ENCODE peak calls at places on chromosomes 5 and 9, in nine cellular contexts. T is esophagus squamous epithelium; V is mammary epithelial cell; F is hepatocyte; Y is right cardiac atrium; P is keratinocyte; O is stomach; B is CD4-positive, alpha-beta memory T cell; K is GM23338. X is an unnamed sample.

GRCh38 chr5:163964650-163965049 is 459.2 kb downstream of the MAT2B start:
- DNase-seq in T (no peak), V (no peak), F (no peak), Y (no peak), P (no peak), O (no peak), B (no peak), K (peak; percentile 9), X (no peak)

GRCh38 chr5:168714046-168714445 is 134.9 kb upstream of the PANK3 start:
- DNase-seq in T (no peak), V (peak; percentile 8), F (no peak), Y (no peak), P (no peak), O (no peak), B (no peak), K (no peak), X (no peak)

GRCh38 chr5:116546743-116547124 is 27.9 kb downstream of the SEMA6A start:
- DNase-seq in T (no peak), V (no peak), F (no peak), Y (no peak), P (no peak), O (no peak), B (no peak), K (no peak), X (no peak)

GRCh38 chr5:14342306-14342705 is 199.2 kb downstream of the TRIO start:
- DNase-seq in T (no peak), V (no peak), F (peak; percentile 44), Y (no peak), P (no peak), O (peak; percentile 26), B (no peak), K (no peak), X (no peak)

GRCh38 chr9:77750284-77750683 is 102.2 kb upstream of the GNA14 start:
- DNase-seq in T (no peak), V (no peak), F (no peak), Y (no peak), P (no peak), O (no peak), B (no peak), K (no peak), X (no peak)

GRCh38 chr9:127783111-127783621 is 2.7 kb upstream of the CDK9 start:
- DNase-seq in T (no peak), V (no peak), F (no peak), Y (peak; percentile 80), P (no peak), O (peak; percentile 57), B (peak; percentile 81), K (no peak), X (peak; percentile 58)

GRCh38 chr5:146623009-146623408 is 107.0 kb upstream of the GPR151 start:
- DNase-seq in T (no peak), V (no peak), F (no peak), Y (no peak), P (no peak), O (no peak), B (no peak), K (no peak), X (no peak)

GRCh38 chr5:151696470-151697061 is 9.9 kb upstream of the SPARC start:
- DNase-seq in T (peak; percentile 6), V (peak; percentile 75), F (peak; percentile 92), Y (peak; percentile 90), P (no peak), O (no peak), B (no peak), K (peak; percentile 46), X (peak; percentile 44)

GRCh38 chr9:36317766-36318165 is 59.5 kb upstream of the GNE start:
- DNase-seq in T (no peak), V (peak; percentile 99), F (peak; percentile 46), Y (no peak), P (peak; percentile 95), O (peak; percentile 69), B (no peak), K (peak; percentile 45), X (peak; percentile 97)

GRCh38 chr5:153594785-153595184 is 104.3 kb downstream of the GRIA1 start:
- DNase-seq in T (no peak), V (no peak), F (no peak), Y (no peak), P (no peak), O (no peak), B (no peak), K (no peak), X (no peak)

GRCh38 chr9:14258840-14259239 is 55.1 kb downstream of the NFIB start:
- DNase-seq in T (no peak), V (peak; percentile 80), F (no peak), Y (no peak), P (no peak), O (no peak), B (no peak), K (no peak), X (no peak)

GRCh38 chr9:69165581-69165980 is 8.5 kb upstream of the TJP2 start:
- DNase-seq in T (no peak), V (no peak), F (no peak), Y (no peak), P (no peak), O (no peak), B (no peak), K (no peak), X (no peak)

GRCh38 chr9:79570449-79571308 is 1.1 kb upstream of the TLE4 start:
- DNase-seq in T (peak; percentile 69), V (peak; percentile 23), F (peak; percentile 71), Y (peak; percentile 70), P (no peak), O (peak; percentile 36), B (peak; percentile 24), K (peak; percentile 89), X (peak; percentile 34)

GRCh38 chr5:35626553-35626952 is 8.9 kb downstream of the SPEF2 start:
- DNase-seq in T (no peak), V (no peak), F (no peak), Y (no peak), P (no peak), O (no peak), B (no peak), K (no peak), X (no peak)

DNA sequence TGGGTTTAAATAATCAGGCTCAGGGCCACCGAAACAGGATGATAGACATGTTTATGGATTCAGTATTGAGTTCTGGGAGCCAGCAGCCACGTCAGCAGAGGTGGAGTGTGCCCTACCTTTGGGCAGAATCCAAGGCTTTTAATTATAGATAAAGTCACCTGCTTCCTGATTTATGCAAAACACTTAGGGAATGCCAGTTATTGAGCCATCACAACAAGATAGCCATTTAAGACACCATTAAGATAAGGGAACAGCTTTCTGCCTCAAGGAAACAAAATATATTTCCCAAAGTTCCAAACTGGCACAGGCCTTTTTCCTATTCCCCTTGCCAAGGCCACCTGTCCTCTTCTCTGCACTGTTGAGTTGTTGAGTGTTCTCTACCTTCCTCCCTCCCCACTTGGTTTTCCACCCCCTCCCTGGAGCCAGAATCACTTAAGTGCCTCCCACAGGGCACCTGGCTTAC is 2.4 kb downstream of the CCL28 start:
- DNase-seq in T (no peak), V (no peak), F (no peak), Y (no peak), P (no peak), O (peak; percentile 90), B (no peak), K (no peak), X (peak; percentile 86)
- H3K27ac ChIP-seq in T (no peak overlapping the region), V (no peak overlapping the region), F (no peak overlapping the region), Y (no peak overlapping the region), P (no peak overlapping the region), O (peak overlapping the region; percentile 67), B (no peak overlapping the region), K (no peak overlapping the region), X (peak overlapping the region; percentile 94)

DNA sequence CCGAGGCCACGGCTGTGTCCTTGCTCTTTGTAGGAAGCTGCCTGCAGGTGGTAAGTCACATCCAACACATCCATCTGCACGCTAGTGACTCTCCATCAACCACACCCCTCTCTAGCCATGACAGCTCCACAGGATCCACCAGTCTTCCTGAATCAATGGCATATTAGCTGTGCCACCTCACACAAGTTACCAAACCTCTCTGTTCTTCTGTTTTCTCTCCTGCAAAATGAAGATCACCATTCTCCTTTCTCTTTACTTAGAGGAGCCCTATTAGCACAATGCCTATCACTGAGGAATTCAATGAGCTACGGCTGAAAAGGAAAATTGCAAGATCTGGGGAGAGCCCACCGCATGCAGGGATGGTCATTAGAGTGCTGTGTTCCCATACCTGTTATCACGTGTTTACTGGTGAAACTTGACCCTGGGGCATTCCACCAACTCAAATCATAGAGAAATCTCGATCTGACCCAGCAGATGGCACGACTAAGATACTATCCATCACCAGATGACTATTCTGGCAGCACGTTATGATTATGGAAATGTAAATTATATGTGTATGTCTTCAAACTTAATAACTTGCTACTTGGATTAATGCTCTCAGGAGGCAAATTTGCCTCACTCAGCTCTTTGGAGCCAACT is 20.9 kb downstream of the WHRN start:
- DNase-seq in T (no peak), V (no peak), F (no peak), Y (no peak), P (no peak), O (no peak), B (no peak), K (no peak), X (no peak)
- H3K27me3 ChIP-seq in T (no peaks in the 10 kb centered on the region), V (no peaks in the 10 kb centered on the region), F (no peaks in the 10 kb centered on the region), Y (no peaks in the 10 kb centered on the region), P (peaks cover 11% of the 10 kb centered on the region), O (no peaks in the 10 kb centered on the region), B (no peaks in the 10 kb centered on the region), K (no peaks in the 10 kb centered on the region), X (no peaks in the 10 kb centered on the region)

DNA sequence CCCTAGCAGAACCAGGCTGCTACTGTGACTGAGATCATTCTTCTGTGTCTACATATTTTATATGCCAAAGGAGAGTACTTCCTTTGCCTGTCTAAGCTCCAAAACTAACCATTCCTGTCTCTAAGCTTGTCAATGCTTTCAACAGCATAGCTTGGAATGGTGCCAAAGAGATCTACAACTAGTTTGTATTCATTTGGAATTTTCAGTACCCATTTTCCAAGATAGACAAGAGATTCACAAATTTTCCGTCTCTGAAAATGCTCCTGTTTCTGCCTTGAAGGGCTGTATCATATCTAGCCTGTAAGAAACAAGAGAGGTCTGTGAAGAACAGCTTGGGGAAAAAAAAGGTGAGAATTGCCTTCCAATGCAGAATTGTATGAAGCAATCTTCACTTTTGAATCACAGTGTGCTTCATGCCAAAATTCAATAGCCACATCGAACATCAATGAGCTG is 334.4 kb upstream of the ACTBL2 start:
- DNase-seq in T (no peak), V (peak; percentile 82), F (peak; percentile 34), Y (no peak), P (no peak), O (no peak), B (no peak), K (no peak), X (no peak)
- H3K27ac ChIP-seq in T (no peak overlapping the region), V (peak overlapping the region; percentile 86), F (no peak overlapping the region), Y (no peak overlapping the region), P (peak overlapping the region; percentile 73), O (no peak overlapping the region), B (no peak overlapping the region), K (no peak overlapping the region), X (no peak overlapping the region)

DNA sequence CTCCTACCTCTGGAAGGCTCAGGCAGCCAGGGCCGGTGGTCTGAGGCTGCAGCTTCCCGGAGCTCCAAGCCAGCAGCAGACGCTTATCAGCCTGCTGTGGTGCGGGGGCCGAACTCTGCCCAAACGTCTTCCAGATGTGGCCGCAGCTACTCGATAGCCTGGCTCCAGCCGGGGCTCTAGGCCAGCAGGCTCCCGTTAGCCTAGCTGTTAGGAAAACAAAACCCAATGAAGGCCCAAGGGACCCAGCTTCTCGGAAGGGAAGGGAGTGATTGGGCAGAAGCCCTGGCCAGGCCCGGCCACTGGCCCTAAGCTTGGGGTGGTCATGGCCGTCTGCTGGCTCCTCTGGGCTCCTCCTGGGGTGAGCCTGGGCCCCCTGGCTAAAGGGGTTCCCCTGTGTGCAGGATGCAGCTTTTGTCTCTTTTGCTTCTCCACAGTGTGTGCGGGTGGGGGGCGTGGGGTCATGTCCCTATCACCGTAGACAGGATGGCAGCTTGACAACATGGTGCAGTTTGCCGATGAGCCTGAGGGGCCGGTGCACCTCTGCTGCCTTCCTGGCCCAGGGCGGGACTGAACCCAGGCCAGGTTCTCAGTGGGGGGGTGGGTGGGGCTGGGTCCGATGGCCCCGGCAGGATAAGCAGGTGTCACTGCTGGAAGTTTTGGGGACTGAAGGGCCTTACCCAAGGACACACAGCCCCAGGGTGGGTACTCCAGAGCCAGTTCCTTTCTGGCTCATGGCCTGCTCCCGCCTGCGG is 18.7 kb downstream of the MYMK start:
- DNase-seq in T (no peak), V (no peak), F (no peak), Y (peak; percentile 97), P (no peak), O (no peak), B (no peak), K (no peak), X (no peak)
- H3K27me3 ChIP-seq in T (no peaks in the 10 kb centered on the region), V (no peaks in the 10 kb centered on the region), F (no peaks in the 10 kb centered on the region), Y (no peaks in the 10 kb centered on the region), P (peaks cover 8% of the 10 kb centered on the region), O (no peaks in the 10 kb centered on the region), B (no peaks in the 10 kb centered on the region), K (no peaks in the 10 kb centered on the region), X (no peaks in the 10 kb centered on the region)

X was measured in colonic mucosa.